ENCODE peak calls at places on chromosomes 13 and 19, in four cellular contexts. B, Y, G and U are unnamed samples.
A peak's percentile ranks its signal among the peaks of the same experiment; 100 is the strongest.

GRCh38 chr19:33674575-33675367 is 53.0 kb downstream of the CHST8 start:
- DNase-seq in G (no peak), B (no peak), Y (no peak), U (no peak)

GRCh38 chr13:64688893-64689677 is 2541.1 kb downstream of the PCDH9 start:
- DNase-seq in G (peak; percentile 36), B (no peak), Y (no peak), U (no peak)

GRCh38 chr19:489418-490196 is 6.7 kb upstream of the MADCAM1 start:
- DNase-seq in B (peak; percentile 32), Y (peak; percentile 77), G (no peak), U (peak; percentile 24)

GRCh38 chr13:44685641-44686040 is 109.5 kb upstream of the TSC22D1 start:
- DNase-seq in B (no peak), G (no peak), Y (no peak), U (no peak)

GRCh38 chr19:49515767-49516166 is 3.3 kb downstream of the FCGRT start:
- DNase-seq in Y (no peak), B (no peak), G (no peak), U (peak; percentile 13)

GRCh38 chr19:31383553-31383952 is 34.3 kb upstream of the TSHZ3 start:
- DNase-seq in Y (no peak), B (no peak), G (no peak), U (no peak)

GRCh38 chr19:55041627-55042343 is 3.7 kb upstream of the GP6 start:
- DNase-seq in G (no peak), Y (no peak), B (no peak), U (no peak)

GRCh38 chr19:33514885-33515485 is 6.6 kb downstream of the PEPD start:
- DNase-seq in Y (no peak), B (no peak), G (no peak), U (no peak)

GRCh38 chr13:23588576-23589141 is 18.4 kb downstream of the TNFRSF19 start:
- DNase-seq in G (no peak), Y (no peak), B (no peak), U (no peak)

GRCh38 chr13:98942997-98943396 is 34.9 kb downstream of the DOCK9 start:
- DNase-seq in G (no peak), Y (no peak), B (no peak), U (no peak)

GRCh38 chr13:46035066-46035465 is 17.5 kb downstream of the ZC3H13 start:
- DNase-seq in G (no peak), Y (no peak), B (peak; percentile 23), U (no peak)

GRCh38 chr19:44807652-44808462 is 1.0 kb upstream of the BCAM start:
- DNase-seq in G (no peak), Y (peak; percentile 87), B (peak; percentile 98), U (peak; percentile 28)

GRCh38 chr19:18128044-18128443 is 24.9 kb upstream of the PIK3R2 start:
- DNase-seq in Y (no peak), G (no peak), B (no peak), U (no peak)

GRCh38 chr13:88031980-88032562 is 360.9 kb downstream of the SLITRK5 start:
- DNase-seq in B (no peak), Y (no peak), G (no peak), U (no peak)

GRCh38 chr19:2600914-2601870 is 101.3 kb downstream of the GNG7 start:
- DNase-seq in G (no peak), B (no peak), Y (no peak), U (no peak)

GRCh38 chr19:46251415-46251814 is 21.9 kb downstream of the IGFL1 start:
- DNase-seq in B (no peak), Y (no peak), G (no peak), U (no peak)

GRCh38 chr19:57632987-57633831 is at the start of gene ZNF211:
- DNase-seq in Y (peak; percentile 99), G (peak; percentile 76), B (peak; percentile 94), U (peak; percentile 96)

GRCh38 chr13:64293923-64294322 is 2878.3 kb upstream of the PCDH20 start:
- DNase-seq in G (no peak), Y (no peak), B (no peak), U (no peak)

GRCh38 chr13:20482275-20482761 is 43.3 kb downstream of the CRYL1 start:
- DNase-seq in G (no peak), B (peak; percentile 41), Y (no peak), U (no peak)

GRCh38 chr13:50167224-50167947 is 152.1 kb downstream of the KCNRG start:
- DNase-seq in B (no peak), G (no peak), Y (no peak), U (no peak)

GRCh38 chr13:80374453-80374852 is 33.5 kb upstream of the SPRY2 start:
- DNase-seq in Y (no peak), B (no peak), G (no peak), U (no peak)

GRCh38 chr13:45691251-45691650 is 10.9 kb upstream of the CBY2 start:
- DNase-seq in G (no peak), Y (no peak), B (no peak), U (no peak)

GRCh38 chr19:4084547-4084877 is 17.8 kb upstream of the ZBTB7A start:
- DNase-seq in G (no peak), B (no peak), Y (no peak), U (no peak)
- H3K4me3 ChIP-seq in G (no peak overlapping the region), B (no peak overlapping the region), Y (no peak overlapping the region), U (no peak overlapping the region)

DNA sequence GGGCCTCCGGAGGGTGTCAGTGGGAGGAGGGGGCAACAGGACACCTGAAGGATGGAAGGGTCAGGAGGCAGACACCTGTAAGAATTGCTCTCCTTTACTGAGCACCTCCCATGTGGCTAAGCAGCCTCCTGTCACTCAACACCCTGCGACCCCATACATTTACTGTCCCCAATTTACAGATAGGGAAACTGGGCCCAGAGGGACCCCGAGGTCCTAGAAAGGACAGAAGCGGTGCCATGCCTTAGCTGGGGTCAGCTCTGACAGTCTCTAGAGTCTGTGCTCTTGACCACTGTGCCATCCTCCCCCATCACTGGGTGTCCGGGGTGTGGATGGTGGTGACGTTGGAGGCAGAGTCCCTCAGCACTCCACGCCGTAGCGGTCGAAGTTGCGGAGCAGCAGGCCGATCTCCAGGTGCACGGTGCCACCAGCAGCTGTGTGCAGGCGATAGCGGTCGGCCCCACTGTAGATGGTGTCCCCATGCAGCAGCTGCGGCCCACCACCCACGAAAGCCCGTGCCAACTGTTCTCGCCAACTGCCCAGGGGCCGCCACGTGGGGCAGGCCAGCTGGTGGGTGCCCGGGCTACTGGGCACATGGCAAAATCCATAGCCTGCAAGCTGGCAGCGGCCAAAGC is 737 bp upstream of the TGFB1 start:
- DNase-seq in G (no peak), Y (no peak), B (no peak), U (no peak)
- TF ChIP-seq CTCF in G (no peak), Y (no peak), B (no peak), U (no peak)

DNA sequence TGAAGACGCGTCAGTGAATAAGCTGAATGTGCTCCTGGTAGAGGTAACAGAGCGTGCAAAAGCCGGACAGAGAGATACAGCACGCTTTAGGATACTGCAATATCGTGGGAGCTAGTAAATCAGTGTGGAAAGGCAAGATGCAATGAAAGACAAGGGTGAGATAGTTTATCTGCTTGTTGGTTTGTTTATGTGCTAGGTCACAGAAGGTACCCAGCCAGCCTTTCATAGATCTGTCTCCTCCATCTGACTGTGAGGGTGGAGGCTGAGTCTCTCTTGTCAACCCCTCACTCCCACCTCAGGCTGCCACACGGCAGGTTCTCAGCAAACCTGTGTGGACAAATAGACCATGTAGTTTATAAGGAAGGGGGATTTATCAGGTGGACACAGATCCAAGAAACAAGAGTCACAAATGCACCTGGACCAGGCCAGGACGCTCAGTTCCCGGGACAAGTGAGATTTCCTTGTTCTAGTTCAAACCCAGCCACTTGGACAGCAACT is 971 bp upstream of the GIPC1 start:
- DNase-seq in G (no peak), Y (no peak), B (no peak), U (no peak)
- H3K4me3 ChIP-seq in G (no peak overlapping the region), Y (peak overlapping the region; percentile 28), B (no peak overlapping the region), U (peak overlapping the region; percentile 72)

DNA sequence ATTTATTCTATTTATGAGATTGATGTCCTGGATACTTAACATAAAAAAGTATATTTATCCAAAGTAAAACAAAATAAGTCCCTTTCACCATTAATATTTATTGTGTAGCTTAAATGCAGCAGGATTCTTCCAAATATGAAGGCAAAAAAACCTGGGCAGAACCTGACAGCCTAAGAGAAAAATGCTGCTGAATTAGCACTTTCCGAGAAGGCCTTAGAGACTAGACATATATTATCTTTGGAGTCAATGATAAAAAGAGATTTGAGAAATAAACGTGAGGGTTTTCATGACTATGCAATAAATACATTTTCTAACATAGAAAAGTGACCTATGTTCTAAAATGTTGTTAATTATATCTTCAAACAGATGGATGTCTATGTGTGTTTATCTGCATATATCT is 566.9 kb downstream of the PCDH9 start:
- DNase-seq in B (no peak), G (no peak), Y (no peak), U (no peak)
- TF ChIP-seq CTCF in B (no peak), G (no peak), Y (no peak), U (no peak)